ENCODE peak calls at places on chromosomes 12 and 14, in six cellular contexts. L is activated CD8-positive, alpha-beta memory T cell treated with anti-CD3 and anti-CD28 coated beads for 1 hour; G is D341Med; U is skeletal muscle cell; Z is T-helper 1 cell; R is GOT3. Q is an unnamed sample.

GRCh38 chr12:132178314-132178713 is 34.1 kb downstream of the NOC4L start:
- DNase-seq in L (no peak), G (no peak), U (no peak), Z (no peak), R (no peak), Q (no peak)

GRCh38 chr12:40561395-40561966 is 130.8 kb upstream of the CNTN1 start:
- DNase-seq in L (no peak), G (no peak), U (no peak), Z (no peak), R (no peak), Q (no peak)

GRCh38 chr12:51246254-51246853 is 7.7 kb downstream of the DAZAP2 start:
- DNase-seq in L (no peak), G (peak), U (no peak), Z (peak), R (no peak), Q (no peak)

GRCh38 chr12:21773263-21773741 is 1.2 kb downstream of the KCNJ8 start:
- DNase-seq in L (no peak), G (peak), U (no peak), Z (peak), R (no peak), Q (peak)

GRCh38 chr14:31934767-31935266 is 142.3 kb upstream of the ARHGAP5 start:
- DNase-seq in L (no peak), G (peak), U (peak), Z (peak), R (no peak), Q (peak)

GRCh38 chr14:88621090-88621489 is 58.3 kb downstream of the ZC3H14 start:
- DNase-seq in L (no peak), G (no peak), U (no peak), Z (no peak), R (no peak), Q (no peak)

GRCh38 chr12:123131879-123132402 is 18.9 kb downstream of the PITPNM2 start:
- DNase-seq in L (no peak), G (peak), U (no peak), Z (peak), R (no peak), Q (no peak)

GRCh38 chr12:100199347-100200136 is 1.1 kb upstream of the ACTR6 start:
- DNase-seq in L (peak), G (peak), U (no peak), Z (peak), R (no peak), Q (peak)

GRCh38 chr14:54342806-54343205 is 54.0 kb upstream of the CDKN3 start:
- DNase-seq in L (no peak), G (no peak), U (no peak), Z (no peak), R (no peak), Q (no peak)

GRCh38 chr12:1319215-1319614 is 275.2 kb downstream of the FBXL14 start:
- DNase-seq in L (no peak), G (no peak), U (no peak), Z (no peak), R (no peak), Q (no peak)

GRCh38 chr14:71932229-71932951 is at the start of gene RGS6:
- DNase-seq in L (no peak), G (peak), U (no peak), Z (peak), R (no peak), Q (peak)

GRCh38 chr12:104171785-104172563 is 34.0 kb upstream of the NFYB start:
- DNase-seq in L (no peak), G (peak), U (no peak), Z (no peak), R (no peak), Q (no peak)

GRCh38 chr12:7749442-7749841 is 2.3 kb upstream of the CLEC4C start:
- DNase-seq in L (no peak), G (no peak), U (no peak), Z (no peak), R (no peak), Q (no peak)

GRCh38 chr14:94129111-94129757 is at the start of gene IFI27L2:
- DNase-seq in L (no peak), G (peak), U (peak), Z (peak), R (peak), Q (peak)

GRCh38 chr14:81303258-81303935 is 82.6 kb upstream of the GTF2A1 start:
- DNase-seq in L (no peak), G (no peak), U (no peak), Z (peak), R (no peak), Q (peak)

GRCh38 chr12:57545809-57546437 is 1.1 kb downstream of the DCTN2 start:
- DNase-seq in L (no peak), G (no peak), U (no peak), Z (no peak), R (no peak), Q (no peak)

GRCh38 chr14:45716506-45716905 is 463.5 kb upstream of the MIS18BP1 start:
- DNase-seq in L (no peak), G (peak), U (no peak), Z (no peak), R (no peak), Q (peak)

GRCh38 chr12:49288412-49288853 is 6.5 kb upstream of the PRPH start:
- DNase-seq in L (no peak), G (peak), U (no peak), Z (peak), R (peak), Q (peak)

GRCh38 chr12:130162267-130162666 is at the start of gene FZD10:
- DNase-seq in L (no peak), G (peak), U (no peak), Z (no peak), R (no peak), Q (no peak)

GRCh38 chr12:72093424-72093823 is 154.8 kb downstream of the TPH2 start:
- DNase-seq in L (no peak), G (no peak), U (no peak), Z (no peak), R (no peak), Q (no peak)

GRCh38 chr12:54475542-54475941 is 2.1 kb upstream of the GTSF1 start:
- DNase-seq in L (no peak), G (no peak), U (no peak), Z (no peak), R (no peak), Q (no peak)

GRCh38 chr14:61662437-61663311 is 32.6 kb upstream of the HIF1A start:
- DNase-seq in L (no peak), G (no peak), U (no peak), Z (peak), R (no peak), Q (no peak)

GRCh38 chr12:83027021-83027723 is 340.5 kb downstream of the TMTC2 start:
- DNase-seq in L (no peak), G (no peak), U (no peak), Z (no peak), R (no peak), Q (no peak)

GRCh38 chr14:20676072-20676471 is 8.3 kb upstream of the RNASE4 start:
- DNase-seq in L (no peak), G (no peak), U (no peak), Z (no peak), R (no peak), Q (no peak)

GRCh38 chr14:76686646-76687045 is 74.6 kb upstream of the VASH1 start:
- DNase-seq in L (no peak), G (no peak), U (no peak), Z (no peak), R (no peak), Q (no peak)

GRCh38 chr14:101781240-101782061 is 19.9 kb downstream of the PPP2R5C start:
- DNase-seq in L (no peak), G (no peak), U (no peak), Z (peak), R (no peak), Q (no peak)

GRCh38 chr14:73824536-73824935 is 27.1 kb upstream of the PTGR2 start:
- DNase-seq in L (no peak), G (no peak), U (no peak), Z (no peak), R (no peak), Q (no peak)

GRCh38 chr12:111067498-111067897 is 147.1 kb upstream of the MYL2 start:
- DNase-seq in L (no peak), G (no peak), U (no peak), Z (no peak), R (no peak), Q (no peak)

GRCh38 chr14:69643430-69644200 is 32.2 kb downstream of the SUSD6 start:
- DNase-seq in L (peak), G (no peak), U (no peak), Z (no peak), R (no peak), Q (peak)

GRCh38 chr12:50981319-50982239 is 29.2 kb downstream of the HIGD1C start:
- DNase-seq in L (no peak), G (no peak), U (no peak), Z (no peak), R (no peak), Q (no peak)

GRCh38 chr12:57237653-57237951 is 8.1 kb downstream of the SHMT2 start:
- DNase-seq in L (no peak), G (no peak), U (no peak), Z (no peak), R (no peak), Q (no peak)

GRCh38 chr14:22928237-22929103 is 706 bp downstream of the PRMT5 start:
- DNase-seq in L (no peak), G (no peak), U (no peak), Z (no peak), R (no peak), Q (no peak)

GRCh38 chr14:45426685-45427282 is 173.8 kb upstream of the MIS18BP1 start:
- DNase-seq in L (no peak), G (peak), U (peak), Z (peak), R (no peak), Q (peak)

GRCh38 chr14:94110552-94111181 is at the start of gene IFI27:
- DNase-seq in L (no peak), G (no peak), U (no peak), Z (no peak), R (no peak), Q (no peak)

GRCh38 chr14:29320261-29320660 is 553.7 kb downstream of the FOXG1 start:
- DNase-seq in L (no peak), G (no peak), U (no peak), Z (no peak), R (no peak), Q (no peak)

GRCh38 chr14:51607677-51608076 is 44.0 kb upstream of the FRMD6 start:
- DNase-seq in L (no peak), G (no peak), U (peak), Z (no peak), R (no peak), Q (no peak)

GRCh38 chr14:75156901-75157300 is 19.5 kb downstream of the TMED10 start:
- DNase-seq in L (no peak), G (no peak), U (no peak), Z (peak), R (no peak), Q (no peak)

GRCh38 chr14:61153436-61153835 is 127.7 kb downstream of the TMEM30B start:
- DNase-seq in L (no peak), G (no peak), U (peak), Z (no peak), R (no peak), Q (no peak)

GRCh38 chr14:81889529-81889928 is 355.9 kb upstream of the SEL1L start:
- DNase-seq in L (no peak), G (no peak), U (no peak), Z (no peak), R (no peak), Q (no peak)

Q was measured in HuH-7.5.